ENCODE peak calls at places on chromosome 18, in seven cellular contexts. S is CD8-positive, alpha-beta memory T cell; H is RWPE1; Y is stomach; K is endodermal cell; W is fibroblast of lung; B is uterus. F is an unnamed sample.
A peak's percentile ranks its signal among the peaks of the same experiment; 100 is the strongest.

GRCh38 chr18:75025573-75025972 is 183.4 kb downstream of the PTGR3 start:
- DNase-seq in S (no peak), H (no peak), Y (no peak), K (no peak), W (no peak), B (no peak), F (no peak)

GRCh38 chr18:45342166-45342565 is 273.1 kb upstream of the SLC14A2 start:
- DNase-seq in S (no peak), H (no peak), Y (no peak), K (peak; percentile 50), W (no peak), B (no peak), F (no peak)

GRCh38 chr18:77124452-77124922 is 8.1 kb downstream of the MBP start:
- DNase-seq in S (peak; percentile 60), H (no peak), Y (no peak), K (no peak), W (peak; percentile 40), B (no peak), F (no peak)

GRCh38 chr18:12973562-12974213 is 17.5 kb upstream of the CEP192 start:
- DNase-seq in S (no peak), H (no peak), Y (no peak), K (no peak), W (no peak), B (no peak), F (no peak)

GRCh38 chr18:61637905-61638304 is 254.9 kb downstream of the RNF152 start:
- DNase-seq in S (no peak), H (no peak), Y (peak; percentile 72), K (peak; percentile 84), W (no peak), B (no peak), F (no peak)

GRCh38 chr18:73545497-73545896 is 602.1 kb downstream of the FBXO15 start:
- DNase-seq in S (no peak), H (peak; percentile 2), Y (no peak), K (no peak), W (no peak), B (no peak), F (no peak)

GRCh38 chr18:11136241-11136640 is 13.1 kb downstream of the PIEZO2 start:
- DNase-seq in S (no peak), H (no peak), Y (no peak), K (no peak), W (no peak), B (no peak), F (no peak)

GRCh38 chr18:58863539-58864145 is 1.0 kb upstream of the ZNF532 start:
- DNase-seq in S (no peak), H (peak; percentile 11), Y (peak; percentile 55), K (peak; percentile 65), W (peak; percentile 46), B (peak; percentile 30), F (no peak)

GRCh38 chr18:864872-865273 is 39.8 kb upstream of the ADCYAP1 start:
- DNase-seq in S (peak; percentile 39), H (peak; percentile 67), Y (peak; percentile 71), K (peak; percentile 90), W (peak; percentile 68), B (peak; percentile 52), F (peak; percentile 24)

GRCh38 chr18:24397131-24397693 is 412 bp downstream of the OSBPL1A start:
- DNase-seq in S (no peak), H (peak; percentile 27), Y (peak; percentile 44), K (no peak), W (peak; percentile 78), B (peak; percentile 67), F (no peak)

GRCh38 chr18:49048361-49048760 is 97.6 kb upstream of the SMAD7 start:
- DNase-seq in S (no peak), H (no peak), Y (no peak), K (no peak), W (peak; percentile 68), B (no peak), F (no peak)

GRCh38 chr18:73850782-73851181 is 296.9 kb downstream of the FBXO15 start:
- DNase-seq in S (no peak), H (no peak), Y (no peak), K (no peak), W (no peak), B (no peak), F (no peak)

GRCh38 chr18:56202567-56203136 is 435.7 kb downstream of the TXNL1 start:
- DNase-seq in S (no peak), H (no peak), Y (no peak), K (no peak), W (peak; percentile 59), B (no peak), F (no peak)

GRCh38 chr18:27656167-27656778 is 471.2 kb upstream of the CHST9 start:
- DNase-seq in S (no peak), H (peak; percentile 16), Y (no peak), K (no peak), W (peak; percentile 81), B (no peak), F (peak; percentile 39)

GRCh38 chr18:75760208-75760607 is 332.7 kb upstream of the SMIM21 start:
- DNase-seq in S (no peak), H (no peak), Y (no peak), K (no peak), W (no peak), B (no peak), F (no peak)

GRCh38 chr18:48832961-48833700 is 117.6 kb downstream of the SMAD7 start:
- DNase-seq in S (no peak), H (peak; percentile 76), Y (peak; percentile 45), K (peak; percentile 76), W (peak; percentile 96), B (peak; percentile 30), F (peak; percentile 18)

GRCh38 chr18:13435596-13436333 is 217.2 kb downstream of the LDLRAD4 start:
- DNase-seq in S (no peak), H (peak; percentile 8), Y (no peak), K (no peak), W (peak; percentile 91), B (peak; percentile 40), F (peak; percentile 6)

GRCh38 chr18:35511428-35511827 is 13.7 kb upstream of the INO80C start:
- DNase-seq in S (no peak), H (no peak), Y (no peak), K (peak; percentile 21), W (no peak), B (no peak), F (no peak)
- H3K27ac ChIP-seq in S (no peak overlapping the region), H (no peak overlapping the region), Y (no peak overlapping the region), K (no peak overlapping the region), W (no peak overlapping the region), B (no peak overlapping the region), F (no peak overlapping the region)

DNA sequence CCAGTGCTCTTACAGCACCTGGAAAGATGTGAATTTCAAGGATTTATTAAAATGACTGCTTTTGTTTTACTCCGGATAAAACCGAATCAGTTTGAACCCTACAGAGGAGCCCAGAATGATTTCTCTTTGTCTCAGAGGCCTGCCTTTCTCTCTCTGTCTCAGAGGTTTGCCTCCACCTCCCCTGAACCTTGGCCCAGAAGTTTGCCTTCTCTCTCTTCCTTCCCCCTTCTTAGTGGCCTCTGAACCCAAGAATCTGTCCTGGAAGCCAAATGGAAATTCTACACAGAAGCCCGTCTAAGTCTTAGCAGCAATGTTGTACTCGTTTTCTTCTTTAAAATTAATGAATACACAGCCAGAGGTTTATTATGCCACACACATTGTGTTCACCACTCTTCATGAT is 200.7 kb downstream of the SOCS6 start:
- DNase-seq in S (no peak), H (no peak), Y (no peak), K (no peak), W (no peak), B (no peak), F (no peak)
- H3K27ac ChIP-seq in S (no peak overlapping the region), H (no peak overlapping the region), Y (no peak overlapping the region), K (no peak overlapping the region), W (no peak overlapping the region), B (no peak overlapping the region), F (no peak overlapping the region)

DNA sequence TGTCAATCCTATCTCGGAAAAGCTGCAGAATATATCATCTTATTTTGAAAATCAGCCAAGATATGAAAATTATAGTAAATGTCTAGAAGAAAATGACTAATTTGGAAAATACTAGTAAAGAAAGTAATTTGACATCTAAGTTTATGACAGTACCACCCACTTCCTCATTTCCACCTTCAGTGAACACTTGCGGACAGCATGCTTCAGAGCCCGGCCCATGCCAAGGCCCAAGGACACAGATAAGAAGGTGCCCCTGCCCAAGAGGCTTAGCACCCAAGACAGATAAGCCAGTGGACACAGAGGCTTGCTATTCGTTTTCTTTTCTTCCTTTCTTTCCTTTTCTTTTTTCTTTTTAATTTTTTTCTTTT is 4.8 kb upstream of the KCNG2 start:
- DNase-seq in S (no peak), H (no peak), Y (no peak), K (no peak), W (no peak), B (no peak), F (no peak)
- H3K27ac ChIP-seq in S (no peak overlapping the region), H (no peak overlapping the region), Y (peak overlapping the region; percentile 73), K (no peak overlapping the region), W (no peak overlapping the region), B (no peak overlapping the region), F (no peak overlapping the region)

GRCh38 chr18:3985664-3986063 is 469.4 kb downstream of the DLGAP1 start:
- DNase-seq in S (no peak), H (peak; percentile 64), Y (no peak), K (no peak), W (peak; percentile 90), B (no peak), F (peak; percentile 84)
- H3K27ac ChIP-seq in S (no peak overlapping the region), H (no peak overlapping the region), Y (no peak overlapping the region), K (no peak overlapping the region), W (peak overlapping the region; percentile 37), B (no peak overlapping the region), F (peak overlapping the region; percentile 78)

F was measured in epithelial cell of prostate.